ENCODE peak calls at places on chromosome 3, in six cellular contexts. One of them, this sample, is unnamed.

GRCh38 chr3:195154793-195155535 is 116.0 kb downstream of the XXYLT1 start:
- DNase-seq in CD8-positive, alpha-beta memory T cell: no peak
- DNase-seq in esophagus squamous epithelium: no peak
- DNase-seq in upper lobe of right lung: peak; percentile 93
- DNase-seq in stomach: peak; percentile 94
- DNase-seq in fibroblast of lung: peak; percentile 98
- DNase-seq in this sample: no peak

GRCh38 chr3:190811775-190812480 is 50.6 kb downstream of the GMNC start:
- DNase-seq in CD8-positive, alpha-beta memory T cell: no peak
- DNase-seq in esophagus squamous epithelium: no peak
- DNase-seq in upper lobe of right lung: no peak
- DNase-seq in stomach: no peak
- DNase-seq in fibroblast of lung: peak; percentile 44
- DNase-seq in this sample: no peak

GRCh38 chr3:126706631-126707030 is 2.6 kb downstream of the CHCHD6 start:
- DNase-seq in CD8-positive, alpha-beta memory T cell: no peak
- DNase-seq in esophagus squamous epithelium: no peak
- DNase-seq in upper lobe of right lung: no peak
- DNase-seq in stomach: no peak
- DNase-seq in fibroblast of lung: no peak
- DNase-seq in this sample: no peak

GRCh38 chr3:25713316-25713967 is 48.7 kb upstream of the TOP2B start:
- DNase-seq in CD8-positive, alpha-beta memory T cell: no peak
- DNase-seq in esophagus squamous epithelium: no peak
- DNase-seq in upper lobe of right lung: no peak
- DNase-seq in stomach: no peak
- DNase-seq in fibroblast of lung: no peak
- DNase-seq in this sample: no peak

GRCh38 chr3:50658831-50659230 is 15.9 kb upstream of the DOCK3 start:
- DNase-seq in CD8-positive, alpha-beta memory T cell: no peak
- DNase-seq in esophagus squamous epithelium: no peak
- DNase-seq in upper lobe of right lung: peak; percentile 36
- DNase-seq in stomach: no peak
- DNase-seq in fibroblast of lung: no peak
- DNase-seq in this sample: no peak

GRCh38 chr3:124885466-124886167 is 1.5 kb downstream of the ITGB5 start:
- DNase-seq in CD8-positive, alpha-beta memory T cell: no peak
- DNase-seq in esophagus squamous epithelium: no peak
- DNase-seq in upper lobe of right lung: no peak
- DNase-seq in stomach: no peak
- DNase-seq in fibroblast of lung: peak; percentile 36
- DNase-seq in this sample: no peak

GRCh38 chr3:122948398-122948797 is 79.2 kb downstream of the SEMA5B start:
- DNase-seq in CD8-positive, alpha-beta memory T cell: no peak
- DNase-seq in esophagus squamous epithelium: no peak
- DNase-seq in upper lobe of right lung: no peak
- DNase-seq in stomach: no peak
- DNase-seq in fibroblast of lung: no peak
- DNase-seq in this sample: no peak

GRCh38 chr3:99761415-99761981 is 56.2 kb upstream of the CMSS1 start:
- DNase-seq in CD8-positive, alpha-beta memory T cell: no peak
- DNase-seq in esophagus squamous epithelium: no peak
- DNase-seq in upper lobe of right lung: no peak
- DNase-seq in stomach: no peak
- DNase-seq in fibroblast of lung: peak; percentile 64
- DNase-seq in this sample: no peak

GRCh38 chr3:146308682-146309081 is 57.8 kb upstream of the PLSCR4 start:
- DNase-seq in CD8-positive, alpha-beta memory T cell: no peak
- DNase-seq in esophagus squamous epithelium: no peak
- DNase-seq in upper lobe of right lung: no peak
- DNase-seq in stomach: no peak
- DNase-seq in fibroblast of lung: peak; percentile 89
- DNase-seq in this sample: no peak

GRCh38 chr3:194111336-194111735 is 24.6 kb upstream of the HES1 start:
- DNase-seq in CD8-positive, alpha-beta memory T cell: no peak
- DNase-seq in esophagus squamous epithelium: no peak
- DNase-seq in upper lobe of right lung: no peak
- DNase-seq in stomach: no peak
- DNase-seq in fibroblast of lung: no peak
- DNase-seq in this sample: no peak

GRCh38 chr3:45417949-45418847 is 29.8 kb downstream of the LARS2 start:
- DNase-seq in CD8-positive, alpha-beta memory T cell: no peak
- DNase-seq in esophagus squamous epithelium: no peak
- DNase-seq in upper lobe of right lung: no peak
- DNase-seq in stomach: peak; percentile 37
- DNase-seq in fibroblast of lung: no peak
- DNase-seq in this sample: no peak

GRCh38 chr3:4744405-4745239 is 234.6 kb upstream of the BHLHE40 start:
- DNase-seq in CD8-positive, alpha-beta memory T cell: no peak
- DNase-seq in esophagus squamous epithelium: no peak
- DNase-seq in upper lobe of right lung: no peak
- DNase-seq in stomach: no peak
- DNase-seq in fibroblast of lung: peak; percentile 83
- DNase-seq in this sample: no peak

GRCh38 chr3:53178246-53178645 is 17.2 kb downstream of the PRKCD start:
- DNase-seq in CD8-positive, alpha-beta memory T cell: no peak
- DNase-seq in esophagus squamous epithelium: no peak
- DNase-seq in upper lobe of right lung: no peak
- DNase-seq in stomach: no peak
- DNase-seq in fibroblast of lung: no peak
- DNase-seq in this sample: no peak

GRCh38 chr3:31531465-31531991 is 1.2 kb upstream of the STT3B start:
- DNase-seq in CD8-positive, alpha-beta memory T cell: no peak
- DNase-seq in esophagus squamous epithelium: no peak
- DNase-seq in upper lobe of right lung: no peak
- DNase-seq in stomach: no peak
- DNase-seq in fibroblast of lung: peak; percentile 13
- DNase-seq in this sample: no peak

GRCh38 chr3:13192471-13193213 is 119.4 kb upstream of the IQSEC1 start:
- DNase-seq in CD8-positive, alpha-beta memory T cell: no peak
- DNase-seq in esophagus squamous epithelium: no peak
- DNase-seq in upper lobe of right lung: no peak
- DNase-seq in stomach: no peak
- DNase-seq in fibroblast of lung: no peak
- DNase-seq in this sample: no peak

GRCh38 chr3:193909387-193909786 is 226.6 kb upstream of the HES1 start:
- DNase-seq in CD8-positive, alpha-beta memory T cell: no peak
- DNase-seq in esophagus squamous epithelium: no peak
- DNase-seq in upper lobe of right lung: no peak
- DNase-seq in stomach: no peak
- DNase-seq in fibroblast of lung: no peak
- DNase-seq in this sample: no peak

GRCh38 chr3:106281231-106281630 is 412.4 kb upstream of the CBLB start:
- DNase-seq in CD8-positive, alpha-beta memory T cell: no peak
- DNase-seq in esophagus squamous epithelium: no peak
- DNase-seq in upper lobe of right lung: no peak
- DNase-seq in stomach: no peak
- DNase-seq in fibroblast of lung: peak; percentile 82
- DNase-seq in this sample: no peak

GRCh38 chr3:23094890-23095462 is 108.2 kb upstream of the UBE2E2 start:
- DNase-seq in CD8-positive, alpha-beta memory T cell: no peak
- DNase-seq in esophagus squamous epithelium: no peak
- DNase-seq in upper lobe of right lung: no peak
- DNase-seq in stomach: no peak
- DNase-seq in fibroblast of lung: peak; percentile 81
- DNase-seq in this sample: no peak

GRCh38 chr3:67558429-67558828 is 96.0 kb downstream of the SUCLG2 start:
- DNase-seq in CD8-positive, alpha-beta memory T cell: no peak
- DNase-seq in esophagus squamous epithelium: no peak
- DNase-seq in upper lobe of right lung: no peak
- DNase-seq in stomach: no peak
- DNase-seq in fibroblast of lung: peak; percentile 14
- DNase-seq in this sample: no peak

GRCh38 chr3:147619925-147620580 is 210.9 kb downstream of the ZIC1 start:
- DNase-seq in CD8-positive, alpha-beta memory T cell: no peak
- DNase-seq in esophagus squamous epithelium: no peak
- DNase-seq in upper lobe of right lung: no peak
- DNase-seq in stomach: no peak
- DNase-seq in fibroblast of lung: peak; percentile 12
- DNase-seq in this sample: no peak

GRCh38 chr3:180000500-180000899 is 36.2 kb downstream of the PEX5L start:
- DNase-seq in CD8-positive, alpha-beta memory T cell: no peak
- DNase-seq in esophagus squamous epithelium: no peak
- DNase-seq in upper lobe of right lung: no peak
- DNase-seq in stomach: no peak
- DNase-seq in fibroblast of lung: no peak
- DNase-seq in this sample: no peak

GRCh38 chr3:191051037-191051436 is 148.0 kb upstream of the OSTN start:
- DNase-seq in CD8-positive, alpha-beta memory T cell: no peak
- DNase-seq in esophagus squamous epithelium: no peak
- DNase-seq in upper lobe of right lung: no peak
- DNase-seq in stomach: no peak
- DNase-seq in fibroblast of lung: peak; percentile 23
- DNase-seq in this sample: no peak

GRCh38 chr3:45644467-45645201 is 44.6 kb upstream of the SACM1L start:
- DNase-seq in CD8-positive, alpha-beta memory T cell: no peak
- DNase-seq in esophagus squamous epithelium: no peak
- DNase-seq in upper lobe of right lung: no peak
- DNase-seq in stomach: no peak
- DNase-seq in fibroblast of lung: peak; percentile 93
- DNase-seq in this sample: no peak

GRCh38 chr3:188279696-188280398 is 125.9 kb downstream of the LPP start:
- DNase-seq in CD8-positive, alpha-beta memory T cell: no peak
- DNase-seq in esophagus squamous epithelium: no peak
- DNase-seq in upper lobe of right lung: no peak
- DNase-seq in stomach: no peak
- DNase-seq in fibroblast of lung: peak; percentile 86
- DNase-seq in this sample: no peak

GRCh38 chr3:8371955-8372600 is 129.5 kb upstream of the LMCD1 start:
- DNase-seq in CD8-positive, alpha-beta memory T cell: no peak
- DNase-seq in esophagus squamous epithelium: no peak
- DNase-seq in upper lobe of right lung: no peak
- DNase-seq in stomach: no peak
- DNase-seq in fibroblast of lung: no peak
- DNase-seq in this sample: no peak

GRCh38 chr3:188319569-188319968 is 165.6 kb downstream of the LPP start:
- DNase-seq in CD8-positive, alpha-beta memory T cell: no peak
- DNase-seq in esophagus squamous epithelium: no peak
- DNase-seq in upper lobe of right lung: no peak
- DNase-seq in stomach: no peak
- DNase-seq in fibroblast of lung: peak; percentile 55
- DNase-seq in this sample: no peak

GRCh38 chr3:31358473-31359075 is 174.2 kb upstream of the STT3B start:
- DNase-seq in CD8-positive, alpha-beta memory T cell: no peak
- DNase-seq in esophagus squamous epithelium: no peak
- DNase-seq in upper lobe of right lung: no peak
- DNase-seq in stomach: no peak
- DNase-seq in fibroblast of lung: peak; percentile 55
- DNase-seq in this sample: no peak

DNA sequence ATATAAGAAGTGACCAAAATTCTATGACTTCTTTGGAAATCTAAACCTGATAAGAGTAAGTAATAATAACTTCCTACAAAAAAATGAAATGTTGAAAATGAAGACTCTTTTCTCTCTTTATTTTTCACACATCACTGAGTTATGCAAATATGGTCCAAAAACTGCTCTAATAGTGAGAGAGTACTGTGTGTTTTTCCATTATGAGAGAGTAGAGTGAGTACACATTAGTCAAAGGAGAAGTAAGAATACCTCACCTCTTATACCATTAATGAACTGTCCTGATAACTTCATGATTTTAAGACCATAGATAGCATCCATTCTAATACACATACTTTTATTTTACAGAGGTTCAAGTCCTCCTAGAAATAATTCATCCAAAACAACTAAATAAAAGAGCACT is 1310.2 kb downstream of the SI start:
- DNase-seq in CD8-positive, alpha-beta memory T cell: no peak
- DNase-seq in esophagus squamous epithelium: no peak
- DNase-seq in upper lobe of right lung: no peak
- DNase-seq in stomach: no peak
- DNase-seq in fibroblast of lung: no peak
- DNase-seq in this sample: no peak
- H3K4me1 ChIP-seq in CD8-positive, alpha-beta memory T cell: no peaks in the 10 kb centered on the region
- H3K4me1 ChIP-seq in esophagus squamous epithelium: no peaks in the 10 kb centered on the region
- H3K4me1 ChIP-seq in upper lobe of right lung: no peaks in the 10 kb centered on the region
- H3K4me1 ChIP-seq in stomach: no peaks in the 10 kb centered on the region
- H3K4me1 ChIP-seq in fibroblast of lung: no peaks in the 10 kb centered on the region
- H3K4me1 ChIP-seq in this sample: no peaks in the 10 kb centered on the region

GRCh38 chr3:182393830-182394367 is 399.4 kb upstream of the ATP11B start:
- DNase-seq in CD8-positive, alpha-beta memory T cell: no peak
- DNase-seq in esophagus squamous epithelium: no peak
- DNase-seq in upper lobe of right lung: no peak
- DNase-seq in stomach: no peak
- DNase-seq in fibroblast of lung: no peak
- DNase-seq in this sample: no peak
- H3K4me1 ChIP-seq in CD8-positive, alpha-beta memory T cell: no peaks in the 10 kb centered on the region
- H3K4me1 ChIP-seq in esophagus squamous epithelium: peaks cover 35% of the 10 kb centered on the region
- H3K4me1 ChIP-seq in upper lobe of right lung: no peaks in the 10 kb centered on the region
- H3K4me1 ChIP-seq in stomach: no peaks in the 10 kb centered on the region
- H3K4me1 ChIP-seq in fibroblast of lung: no peaks in the 10 kb centered on the region
- H3K4me1 ChIP-seq in this sample: no peaks in the 10 kb centered on the region

GRCh38 chr3:119230745-119231144 is 9.9 kb downstream of the B4GALT4 start:
- DNase-seq in CD8-positive, alpha-beta memory T cell: no peak
- DNase-seq in esophagus squamous epithelium: no peak
- DNase-seq in upper lobe of right lung: no peak
- DNase-seq in stomach: no peak
- DNase-seq in fibroblast of lung: no peak
- DNase-seq in this sample: no peak

GRCh38 chr3:119236756-119237155 is 3.9 kb downstream of the B4GALT4 start:
- DNase-seq in CD8-positive, alpha-beta memory T cell: no peak
- DNase-seq in esophagus squamous epithelium: no peak
- DNase-seq in upper lobe of right lung: no peak
- DNase-seq in stomach: no peak
- DNase-seq in fibroblast of lung: no peak
- DNase-seq in this sample: no peak

GRCh38 chr3:119237299-119237698 is 3.4 kb downstream of the B4GALT4 start:
- DNase-seq in CD8-positive, alpha-beta memory T cell: no peak
- DNase-seq in esophagus squamous epithelium: no peak
- DNase-seq in upper lobe of right lung: no peak
- DNase-seq in stomach: no peak
- DNase-seq in fibroblast of lung: peak; percentile 63
- DNase-seq in this sample: no peak

GRCh38 chr3:119235151-119235550 is 5.5 kb downstream of the B4GALT4 start:
- DNase-seq in CD8-positive, alpha-beta memory T cell: no peak
- DNase-seq in esophagus squamous epithelium: no peak
- DNase-seq in upper lobe of right lung: no peak
- DNase-seq in stomach: no peak
- DNase-seq in fibroblast of lung: peak; percentile 91
- DNase-seq in this sample: no peak

DNA sequence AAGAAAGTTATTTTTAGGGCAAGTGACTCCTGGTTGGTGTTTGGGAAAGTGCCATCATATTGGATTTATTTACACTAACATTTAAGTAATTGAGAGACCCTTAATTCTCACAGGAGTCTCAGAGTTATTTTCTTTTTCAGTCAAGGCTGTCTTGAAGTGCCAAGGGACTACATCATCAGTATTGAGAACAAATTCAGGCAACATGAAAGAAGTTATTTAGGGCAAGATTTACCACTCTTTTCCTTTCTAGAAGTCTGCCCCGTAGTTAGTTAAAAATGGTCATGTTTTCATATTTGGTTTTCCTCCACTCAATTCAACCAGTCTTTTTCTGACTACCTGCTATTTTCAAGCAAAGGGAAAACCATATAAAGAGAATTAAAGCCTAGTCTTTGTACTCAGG is 6.1 kb downstream of the B4GALT4 start:
- DNase-seq in CD8-positive, alpha-beta memory T cell: no peak
- DNase-seq in esophagus squamous epithelium: no peak
- DNase-seq in upper lobe of right lung: no peak
- DNase-seq in stomach: no peak
- DNase-seq in fibroblast of lung: no peak
- DNase-seq in this sample: no peak
- H3K4me1 ChIP-seq in CD8-positive, alpha-beta memory T cell: peaks cover 60% of the 10 kb centered on the region
- H3K4me1 ChIP-seq in esophagus squamous epithelium: peaks cover 30% of the 10 kb centered on the region
- H3K4me1 ChIP-seq in upper lobe of right lung: peaks cover 7% of the 10 kb centered on the region
- H3K4me1 ChIP-seq in stomach: peaks cover 35% of the 10 kb centered on the region
- H3K4me1 ChIP-seq in fibroblast of lung: peaks cover 4% of the 10 kb centered on the region
- H3K4me1 ChIP-seq in this sample: peaks cover 26% of the 10 kb centered on the region

GRCh38 chr3:197222816-197223419 is 75.5 kb downstream of the DLG1 start:
- DNase-seq in CD8-positive, alpha-beta memory T cell: no peak
- DNase-seq in esophagus squamous epithelium: no peak
- DNase-seq in upper lobe of right lung: no peak
- DNase-seq in stomach: no peak
- DNase-seq in fibroblast of lung: no peak
- DNase-seq in this sample: no peak
- H3K4me1 ChIP-seq in CD8-positive, alpha-beta memory T cell: peaks cover 3% of the 10 kb centered on the region
- H3K4me1 ChIP-seq in esophagus squamous epithelium: peaks cover 46% of the 10 kb centered on the region
- H3K4me1 ChIP-seq in upper lobe of right lung: peaks cover 17% of the 10 kb centered on the region
- H3K4me1 ChIP-seq in stomach: peaks cover 58% of the 10 kb centered on the region
- H3K4me1 ChIP-seq in fibroblast of lung: peaks cover 8% of the 10 kb centered on the region
- H3K4me1 ChIP-seq in this sample: no peaks in the 10 kb centered on the region

This sample was measured in effector memory CD4-positive, alpha-beta T cell.